ENCODE peak calls at places on chromosomes 1 and 21, in six cellular contexts. One of them, this sample, is unnamed.

GRCh38 chr1:198072177-198072576 is 84.6 kb upstream of the NEK7 start:
- DNase-seq in IMR-90: no peak
- DNase-seq in B cell: no peak
- DNase-seq in activated naive CD4-positive, alpha-beta T cell: no peak
- DNase-seq in Calu3: no peak
- DNase-seq in pancreas: no peak
- DNase-seq in this sample: no peak

GRCh38 chr1:208668991-208669390 is 424.8 kb upstream of the PLXNA2 start:
- DNase-seq in IMR-90: no peak
- DNase-seq in B cell: no peak
- DNase-seq in activated naive CD4-positive, alpha-beta T cell: no peak
- DNase-seq in Calu3: no peak
- DNase-seq in pancreas: no peak
- DNase-seq in this sample: no peak

GRCh38 chr1:160373696-160374095 is 6.8 kb downstream of the NHLH1 start:
- DNase-seq in IMR-90: peak; percentile 11
- DNase-seq in B cell: no peak
- DNase-seq in activated naive CD4-positive, alpha-beta T cell: no peak
- DNase-seq in Calu3: no peak
- DNase-seq in pancreas: no peak
- DNase-seq in this sample: no peak

GRCh38 chr1:30713211-30713770 is 10.1 kb downstream of the MATN1 start:
- DNase-seq in IMR-90: peak; percentile 8
- DNase-seq in B cell: no peak
- DNase-seq in activated naive CD4-positive, alpha-beta T cell: no peak
- DNase-seq in Calu3: no peak
- DNase-seq in pancreas: no peak
- DNase-seq in this sample: no peak

GRCh38 chr1:79603862-79604261 is 597.3 kb upstream of the ADGRL4 start:
- DNase-seq in IMR-90: peak; percentile 63
- DNase-seq in B cell: no peak
- DNase-seq in activated naive CD4-positive, alpha-beta T cell: no peak
- DNase-seq in Calu3: no peak
- DNase-seq in pancreas: no peak
- DNase-seq in this sample: peak; percentile 43

GRCh38 chr21:40345700-40346099 is 478.5 kb downstream of the PCP4 start:
- DNase-seq in IMR-90: no peak
- DNase-seq in B cell: no peak
- DNase-seq in activated naive CD4-positive, alpha-beta T cell: no peak
- DNase-seq in Calu3: no peak
- DNase-seq in pancreas: no peak
- DNase-seq in this sample: no peak

GRCh38 chr21:39630191-39630591 is 17.5 kb downstream of the B3GALT5 start:
- DNase-seq in IMR-90: peak; percentile 25
- DNase-seq in B cell: no peak
- DNase-seq in activated naive CD4-positive, alpha-beta T cell: no peak
- DNase-seq in Calu3: peak; percentile 54
- DNase-seq in pancreas: no peak
- DNase-seq in this sample: no peak

GRCh38 chr1:225299624-225300023 is 128.2 kb downstream of the LBR start:
- DNase-seq in IMR-90: peak; percentile 3
- DNase-seq in B cell: no peak
- DNase-seq in activated naive CD4-positive, alpha-beta T cell: no peak
- DNase-seq in Calu3: no peak
- DNase-seq in pancreas: no peak
- DNase-seq in this sample: no peak

GRCh38 chr1:247118946-247119446 is 14.8 kb upstream of the ZNF669 start:
- DNase-seq in IMR-90: no peak
- DNase-seq in B cell: no peak
- DNase-seq in activated naive CD4-positive, alpha-beta T cell: no peak
- DNase-seq in Calu3: peak; percentile 27
- DNase-seq in pancreas: peak; percentile 62
- DNase-seq in this sample: no peak

GRCh38 chr1:3945222-3945621 is 45.1 kb upstream of the C1orf174 start:
- DNase-seq in IMR-90: no peak
- DNase-seq in B cell: no peak
- DNase-seq in activated naive CD4-positive, alpha-beta T cell: no peak
- DNase-seq in Calu3: no peak
- DNase-seq in pancreas: no peak
- DNase-seq in this sample: no peak

GRCh38 chr1:16915627-16915973 is 6.1 kb upstream of the CROCC start:
- DNase-seq in IMR-90: no peak
- DNase-seq in B cell: no peak
- DNase-seq in activated naive CD4-positive, alpha-beta T cell: no peak
- DNase-seq in Calu3: no peak
- DNase-seq in pancreas: peak; percentile 45
- DNase-seq in this sample: no peak

GRCh38 chr1:220453371-220453770 is 74.6 kb upstream of the MARK1 start:
- DNase-seq in IMR-90: no peak
- DNase-seq in B cell: no peak
- DNase-seq in activated naive CD4-positive, alpha-beta T cell: no peak
- DNase-seq in Calu3: no peak
- DNase-seq in pancreas: no peak
- DNase-seq in this sample: no peak

GRCh38 chr1:84174051-84174556 is 30.0 kb downstream of the PRKACB start:
- DNase-seq in IMR-90: peak; percentile 65
- DNase-seq in B cell: no peak
- DNase-seq in activated naive CD4-positive, alpha-beta T cell: no peak
- DNase-seq in Calu3: peak; percentile 29
- DNase-seq in pancreas: no peak
- DNase-seq in this sample: peak; percentile 8

GRCh38 chr1:67429528-67430357 is 459 bp downstream of the SERBP1 start:
- DNase-seq in IMR-90: no peak
- DNase-seq in B cell: no peak
- DNase-seq in activated naive CD4-positive, alpha-beta T cell: peak; percentile 62
- DNase-seq in Calu3: peak; percentile 15
- DNase-seq in pancreas: peak; percentile 77
- DNase-seq in this sample: no peak

GRCh38 chr21:30372139-30372770 is at the start of gene KRTAP13-2:
- DNase-seq in IMR-90: no peak
- DNase-seq in B cell: no peak
- DNase-seq in activated naive CD4-positive, alpha-beta T cell: no peak
- DNase-seq in Calu3: no peak
- DNase-seq in pancreas: no peak
- DNase-seq in this sample: no peak

GRCh38 chr21:37914211-37914900 is 1.9 kb downstream of the KCNJ6 start:
- DNase-seq in IMR-90: peak; percentile 22
- DNase-seq in B cell: no peak
- DNase-seq in activated naive CD4-positive, alpha-beta T cell: no peak
- DNase-seq in Calu3: no peak
- DNase-seq in pancreas: no peak
- DNase-seq in this sample: no peak

GRCh38 chr1:156929596-156930238 is 9.3 kb downstream of the LRRC71 start:
- DNase-seq in IMR-90: no peak
- DNase-seq in B cell: no peak
- DNase-seq in activated naive CD4-positive, alpha-beta T cell: no peak
- DNase-seq in Calu3: no peak
- DNase-seq in pancreas: no peak
- DNase-seq in this sample: no peak

GRCh38 chr1:17001760-17002523 is 9.8 kb downstream of the ATP13A2 start:
- DNase-seq in IMR-90: no peak
- DNase-seq in B cell: no peak
- DNase-seq in activated naive CD4-positive, alpha-beta T cell: no peak
- DNase-seq in Calu3: no peak
- DNase-seq in pancreas: no peak
- DNase-seq in this sample: no peak

GRCh38 chr1:12015001-12015491 is 4.3 kb upstream of the MIIP start:
- DNase-seq in IMR-90: peak; percentile 14
- DNase-seq in B cell: no peak
- DNase-seq in activated naive CD4-positive, alpha-beta T cell: no peak
- DNase-seq in Calu3: no peak
- DNase-seq in pancreas: no peak
- DNase-seq in this sample: peak; percentile 33

GRCh38 chr1:115251340-115251748 is 86.7 kb downstream of the NGF start:
- DNase-seq in IMR-90: peak; percentile 82
- DNase-seq in B cell: no peak
- DNase-seq in activated naive CD4-positive, alpha-beta T cell: no peak
- DNase-seq in Calu3: no peak
- DNase-seq in pancreas: no peak
- DNase-seq in this sample: no peak

GRCh38 chr1:57966751-57967406 is 543.0 kb upstream of the DAB1 start:
- DNase-seq in IMR-90: no peak
- DNase-seq in B cell: no peak
- DNase-seq in activated naive CD4-positive, alpha-beta T cell: no peak
- DNase-seq in Calu3: peak; percentile 9
- DNase-seq in pancreas: no peak
- DNase-seq in this sample: no peak

GRCh38 chr1:87956072-87956471 is 627.4 kb downstream of the LMO4 start:
- DNase-seq in IMR-90: peak; percentile 98
- DNase-seq in B cell: no peak
- DNase-seq in activated naive CD4-positive, alpha-beta T cell: no peak
- DNase-seq in Calu3: peak; percentile 67
- DNase-seq in pancreas: no peak
- DNase-seq in this sample: peak; percentile 80

GRCh38 chr21:35198004-35198403 is 148.9 kb upstream of the RUNX1 start:
- DNase-seq in IMR-90: peak; percentile 96
- DNase-seq in B cell: no peak
- DNase-seq in activated naive CD4-positive, alpha-beta T cell: no peak
- DNase-seq in Calu3: peak; percentile 33
- DNase-seq in pancreas: no peak
- DNase-seq in this sample: peak; percentile 90

GRCh38 chr1:10649484-10650201 is 146.8 kb downstream of the CASZ1 start:
- DNase-seq in IMR-90: no peak
- DNase-seq in B cell: no peak
- DNase-seq in activated naive CD4-positive, alpha-beta T cell: no peak
- DNase-seq in Calu3: no peak
- DNase-seq in pancreas: no peak
- DNase-seq in this sample: no peak

GRCh38 chr1:88230126-88230525 is 453.9 kb upstream of the PKN2 start:
- DNase-seq in IMR-90: no peak
- DNase-seq in B cell: no peak
- DNase-seq in activated naive CD4-positive, alpha-beta T cell: no peak
- DNase-seq in Calu3: no peak
- DNase-seq in pancreas: no peak
- DNase-seq in this sample: no peak

GRCh38 chr1:225881081-225882007 is 836 bp downstream of the TMEM63A start:
- DNase-seq in IMR-90: peak; percentile 60
- DNase-seq in B cell: no peak
- DNase-seq in activated naive CD4-positive, alpha-beta T cell: no peak
- DNase-seq in Calu3: peak; percentile 83
- DNase-seq in pancreas: peak; percentile 90
- DNase-seq in this sample: no peak

GRCh38 chr1:42223036-42223435 is 58.5 kb upstream of the GUCA2A start:
- DNase-seq in IMR-90: no peak
- DNase-seq in B cell: no peak
- DNase-seq in activated naive CD4-positive, alpha-beta T cell: no peak
- DNase-seq in Calu3: no peak
- DNase-seq in pancreas: no peak
- DNase-seq in this sample: no peak

GRCh38 chr1:83808536-83808935 is 190.4 kb downstream of the TTLL7 start:
- DNase-seq in IMR-90: no peak
- DNase-seq in B cell: no peak
- DNase-seq in activated naive CD4-positive, alpha-beta T cell: no peak
- DNase-seq in Calu3: no peak
- DNase-seq in pancreas: no peak
- DNase-seq in this sample: no peak

GRCh38 chr1:205950280-205950679 is 7.0 kb upstream of the SLC26A9 start:
- DNase-seq in IMR-90: peak; percentile 37
- DNase-seq in B cell: no peak
- DNase-seq in activated naive CD4-positive, alpha-beta T cell: no peak
- DNase-seq in Calu3: no peak
- DNase-seq in pancreas: peak; percentile 88
- DNase-seq in this sample: peak; percentile 39

GRCh38 chr1:99964806-99965205 is 5.0 kb upstream of the SLC35A3 start:
- DNase-seq in IMR-90: no peak
- DNase-seq in B cell: no peak
- DNase-seq in activated naive CD4-positive, alpha-beta T cell: no peak
- DNase-seq in Calu3: no peak
- DNase-seq in pancreas: no peak
- DNase-seq in this sample: no peak

GRCh38 chr1:42957880-42958487 is 684 bp downstream of the SLC2A1 start:
- DNase-seq in IMR-90: peak; percentile 40
- DNase-seq in B cell: peak; percentile 55
- DNase-seq in activated naive CD4-positive, alpha-beta T cell: peak; percentile 24
- DNase-seq in Calu3: peak; percentile 76
- DNase-seq in pancreas: peak; percentile 81
- DNase-seq in this sample: no peak

GRCh38 chr1:114219247-114219872 is 65.7 kb upstream of the SYT6 start:
- DNase-seq in IMR-90: peak; percentile 2
- DNase-seq in B cell: no peak
- DNase-seq in activated naive CD4-positive, alpha-beta T cell: no peak
- DNase-seq in Calu3: no peak
- DNase-seq in pancreas: no peak
- DNase-seq in this sample: no peak

This sample was measured in BJ.